ENCODE peak calls at places on chromosomes 11 and 22, in four cellular contexts. W is endodermal cell; Q is activated CD4-positive, alpha-beta T cell treated with anti-CD3 and anti-CD28 coated beads, Interleukin-2, amount 50 U/mL, for 1 hour; T is NCI-H1105 treated with DMSO at 0.1 percent for 48 hours. S is an unnamed sample.

GRCh38 chr11:61999141-61999975 is 31.9 kb upstream of the FTH1 start:
- DNase-seq in T (peak; percentile 8), W (no peak), Q (no peak), S (no peak)

GRCh38 chr22:32482708-32483107 is 8.1 kb downstream of the FBXO7 start:
- DNase-seq in Q (no peak), T (no peak), W (no peak), S (no peak)

GRCh38 chr11:43947003-43947500 is 4.6 kb downstream of the C11orf96 start:
- DNase-seq in Q (no peak), T (no peak), W (peak; percentile 81), S (no peak)

GRCh38 chr11:67284811-67285540 is 4.1 kb upstream of the ANKRD13D start:
- DNase-seq in Q (no peak), W (no peak), T (no peak), S (no peak)

GRCh38 chr11:68450711-68451110 is 9.8 kb upstream of the PPP6R3 start:
- DNase-seq in W (no peak), T (no peak), Q (no peak), S (no peak)

GRCh38 chr22:49956418-49956770 is 4.2 kb upstream of the PIM3 start:
- DNase-seq in Q (no peak), W (peak; percentile 30), T (no peak), S (no peak)

GRCh38 chr11:35971841-35972422 is 28.1 kb downstream of the LDLRAD3 start:
- DNase-seq in W (no peak), T (no peak), Q (no peak), S (no peak)

GRCh38 chr22:25482868-25483639 is 81.4 kb upstream of the GRK3 start:
- DNase-seq in W (no peak), T (peak; percentile 85), Q (no peak), S (no peak)

GRCh38 chr22:36455571-36456458 is 25.6 kb downstream of the TXN2 start:
- DNase-seq in T (no peak), Q (no peak), W (no peak), S (no peak)

GRCh38 chr11:68031136-68031459 is 617 bp downstream of the NDUFS8 start:
- DNase-seq in Q (no peak), W (no peak), T (no peak), S (no peak)

GRCh38 chr11:61963282-61964057 is 4.0 kb downstream of the FTH1 start:
- DNase-seq in Q (peak; percentile 43), W (peak; percentile 59), T (no peak), S (no peak)

GRCh38 chr11:116691779-116692178 is 81.0 kb downstream of the BUD13 start:
- DNase-seq in W (peak; percentile 92), T (peak; percentile 47), Q (peak; percentile 60), S (no peak)

GRCh38 chr11:27075655-27076054 is 35.0 kb downstream of the BBOX1 start:
- DNase-seq in Q (no peak), T (no peak), W (no peak), S (no peak)

GRCh38 chr11:110529043-110529442 is 99.3 kb downstream of the FDX1 start:
- DNase-seq in W (peak; percentile 78), Q (no peak), T (no peak), S (no peak)

GRCh38 chr11:2173761-2174160 is 2.1 kb upstream of the TH start:
- DNase-seq in Q (no peak), T (no peak), W (no peak), S (no peak)

GRCh38 chr11:832529-833113 is at the start of gene CD151:
- DNase-seq in Q (no peak), W (peak; percentile 92), T (peak; percentile 38), S (no peak)

GRCh38 chr11:15471028-15471708 is 356.4 kb downstream of the INSC start:
- DNase-seq in T (peak; percentile 30), Q (no peak), W (no peak), S (no peak)

GRCh38 chr11:33622231-33622630 is 78.4 kb downstream of the C11orf91 start:
- DNase-seq in T (no peak), Q (no peak), W (no peak), S (no peak)

GRCh38 chr22:24157783-24158170 is 23.5 kb upstream of the SUSD2 start:
- DNase-seq in T (no peak), W (no peak), Q (no peak), S (no peak)

GRCh38 chr22:20206709-20207215 is 55.9 kb upstream of the CCDC188 start:
- DNase-seq in T (no peak), W (peak; percentile 58), Q (no peak), S (no peak)

GRCh38 chr11:73414977-73415492 is 38.8 kb downstream of the RELT start:
- DNase-seq in Q (no peak), W (no peak), T (no peak), S (no peak)

S was measured in esophagus squamous epithelium.